ENCODE peak calls at places on chromosome 1, in nine cellular contexts. F is keratinocyte, P is colonic mucosa, T is psoas muscle, Y is AG04450, E is lower lobe of right lung, N is bronchial epithelial cell, R is gastrocnemius medialis, B is kidney. I is an unnamed sample.

GRCh38 chr1:81213279-81213678 is 587.5 kb upstream of the ADGRL2 start:
- DNase-seq in F (no peak), B (no peak), T (no peak), Y (no peak), N (no peak), R (no peak), P (no peak), E (no peak), I (no peak)

GRCh38 chr1:79457825-79458224 is 451.3 kb upstream of the ADGRL4 start:
- DNase-seq in Y (no peak), E (no peak), N (no peak), B (no peak), T (no peak), R (no peak), F (no peak), P (no peak), I (no peak)

GRCh38 chr1:61119085-61119484 is 36.7 kb downstream of the NFIA start:
- DNase-seq in P (no peak), Y (no peak), F (no peak), B (no peak), T (no peak), R (no peak), N (no peak), E (no peak), I (no peak)

GRCh38 chr1:209335090-209335692 is 248.3 kb upstream of the CAMK1G start:
- DNase-seq in T (no peak), F (no peak), P (no peak), E (no peak), R (no peak), N (peak; percentile 37), B (no peak), Y (peak; percentile 4), I (no peak)

GRCh38 chr1:2468041-2468472 is 8.0 kb upstream of the PLCH2 start:
- DNase-seq in Y (peak; percentile 13), B (no peak), P (no peak), N (no peak), R (no peak), E (no peak), F (no peak), T (no peak), I (no peak)

GRCh38 chr1:26574690-26575349 is 45.3 kb downstream of the RPS6KA1 start:
- DNase-seq in T (peak; percentile 39), E (no peak), Y (no peak), R (no peak), N (no peak), P (no peak), B (peak; percentile 55), F (no peak), I (no peak)

GRCh38 chr1:33350611-33351280 is 29.8 kb upstream of the A3GALT2 start:
- DNase-seq in F (no peak), R (no peak), T (no peak), P (no peak), Y (no peak), E (no peak), N (no peak), B (no peak), I (no peak)

GRCh38 chr1:214640431-214641213 is 37.6 kb downstream of the CENPF start:
- DNase-seq in T (no peak), Y (no peak), N (no peak), R (no peak), E (no peak), P (no peak), B (no peak), F (no peak), I (no peak)

GRCh38 chr1:220813013-220813412 is 26.3 kb downstream of the MTARC1 start:
- DNase-seq in F (no peak), R (no peak), N (no peak), P (no peak), T (no peak), E (no peak), Y (no peak), B (no peak), I (no peak)

GRCh38 chr1:187621961-187622360 is 793.2 kb downstream of the PLA2G4A start:
- DNase-seq in P (no peak), Y (no peak), E (no peak), T (no peak), B (no peak), F (no peak), R (no peak), N (peak; percentile 20), I (no peak)

GRCh38 chr1:94036721-94037120 is 84.2 kb downstream of the ABCA4 start:
- DNase-seq in E (no peak), B (no peak), F (no peak), R (no peak), P (no peak), Y (peak; percentile 70), T (no peak), N (no peak), I (no peak)

DNA sequence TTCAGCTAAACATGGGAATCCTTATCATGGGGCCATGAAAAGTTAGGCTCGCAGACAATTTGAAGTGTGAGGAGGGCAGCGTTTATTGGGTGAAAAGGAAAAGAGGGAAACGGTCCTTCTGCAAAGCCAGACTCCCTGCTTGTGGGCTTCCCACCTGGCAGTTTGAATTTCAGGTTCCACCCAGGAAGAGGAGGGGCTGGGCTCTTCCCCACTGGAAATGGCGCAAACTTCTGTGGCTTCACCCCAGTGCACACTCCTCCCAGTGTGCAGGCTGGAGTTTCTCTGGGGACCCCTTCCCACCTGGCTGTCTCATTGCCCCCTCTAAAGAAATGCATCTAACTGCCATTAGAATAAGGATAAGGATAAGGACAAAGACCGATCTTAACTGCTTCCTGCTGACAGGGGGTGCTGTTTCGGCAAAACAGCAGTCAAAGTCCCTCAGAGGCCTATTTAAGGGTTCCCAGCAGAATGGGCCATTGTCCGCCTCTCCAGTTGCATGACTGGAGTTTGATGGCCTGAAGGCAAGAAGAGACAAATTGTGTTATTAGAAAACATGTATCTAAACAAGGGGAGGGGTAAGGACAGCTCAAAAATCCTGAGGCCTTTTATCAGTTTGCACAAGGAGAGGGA is 20.4 kb downstream of the AIM2 start:
- DNase-seq in R (no peak), N (no peak), E (no peak), Y (no peak), B (no peak), T (no peak), P (no peak), F (no peak), I (no peak)
- TF ChIP-seq CTCF in R (no peak), N (peak; percentile 1), E (no peak), Y (no peak), B (no peak), T (no peak), P (no peak), F (no peak), I (peak; percentile 29)

GRCh38 chr1:51414811-51415210 is 84.4 kb upstream of the TTC39A start:
- DNase-seq in R (no peak), E (no peak), P (no peak), N (no peak), F (no peak), B (no peak), Y (no peak), T (no peak), I (no peak)

GRCh38 chr1:51418384-51418959 is 88.1 kb upstream of the TTC39A start:
- DNase-seq in P (no peak), Y (no peak), T (no peak), B (no peak), N (no peak), R (no peak), E (no peak), F (no peak), I (no peak)

GRCh38 chr1:51415963-51416362 is 85.6 kb upstream of the TTC39A start:
- DNase-seq in E (no peak), P (no peak), N (no peak), Y (no peak), T (no peak), F (no peak), B (no peak), R (no peak), I (no peak)

GRCh38 chr1:51417496-51418383 is 87.4 kb upstream of the TTC39A start:
- DNase-seq in P (no peak), E (no peak), N (no peak), R (no peak), B (no peak), Y (no peak), T (no peak), F (no peak), I (no peak)

GRCh38 chr1:51416910-51417309 is 86.5 kb upstream of the TTC39A start:
- DNase-seq in Y (no peak), R (no peak), F (no peak), T (no peak), E (no peak), B (no peak), N (no peak), P (no peak), I (no peak)
- H3K4me3 ChIP-seq in Y (no peak overlapping the region), R (no peak overlapping the region), F (no peak overlapping the region), T (no peak overlapping the region), E (no peak overlapping the region), B (no peak overlapping the region), N (no peak overlapping the region), P (no peak overlapping the region), I (no peak overlapping the region)

GRCh38 chr1:174191255-174191906 is 32.1 kb downstream of the RABGAP1L start:
- DNase-seq in E (no peak), B (no peak), P (no peak), F (peak; percentile 36), T (no peak), N (no peak), Y (peak; percentile 6), R (no peak), I (peak; percentile 78)

GRCh38 chr1:174194451-174194850 is 35.1 kb downstream of the RABGAP1L start:
- DNase-seq in N (no peak), B (no peak), P (no peak), Y (no peak), R (no peak), E (no peak), F (no peak), T (no peak), I (no peak)

GRCh38 chr1:174190800-174191199 is 31.5 kb downstream of the RABGAP1L start:
- DNase-seq in B (no peak), R (no peak), F (no peak), Y (no peak), T (no peak), N (no peak), E (no peak), P (no peak), I (peak; percentile 7)

DNA sequence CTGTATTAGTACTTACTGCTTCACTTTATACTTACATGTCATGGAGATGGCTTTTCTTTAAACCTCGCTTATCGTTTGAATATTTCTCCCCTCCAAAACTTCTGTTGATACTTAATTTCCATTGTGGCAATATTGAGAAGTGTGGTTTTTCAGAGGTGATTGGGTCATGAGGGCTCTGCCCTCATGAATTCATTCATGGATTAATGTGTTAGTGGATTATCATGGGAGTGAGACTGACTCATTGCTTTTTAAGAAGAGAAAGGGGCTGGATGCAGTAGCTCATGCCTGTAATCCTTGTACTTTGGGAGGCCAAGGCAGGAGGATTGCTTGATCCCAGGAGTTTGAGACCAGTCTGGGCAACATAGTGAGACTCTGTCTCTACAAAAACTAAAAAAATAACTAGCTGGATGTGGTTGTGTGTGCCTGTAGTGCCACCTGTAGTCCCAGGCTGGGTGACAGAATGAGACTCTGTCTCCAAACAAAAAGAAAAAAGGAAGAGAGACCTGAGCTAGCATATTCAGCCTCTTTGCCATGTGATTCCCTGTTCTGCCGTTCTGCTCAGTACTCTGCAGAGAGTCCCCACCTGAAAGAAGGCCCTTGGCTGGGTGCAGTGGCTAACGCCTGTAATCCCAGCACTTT is 30.2 kb downstream of the RABGAP1L start:
- DNase-seq in F (no peak), P (no peak), E (no peak), N (no peak), T (no peak), R (no peak), Y (no peak), B (no peak), I (no peak)
- TF ChIP-seq CTCF in F (no peak), P (no peak), E (no peak), N (no peak), T (no peak), R (no peak), Y (no peak), B (peak; percentile 17), I (peak; percentile 11)

GRCh38 chr1:36099681-36100341 is 11.1 kb downstream of the ADPRS start:
- DNase-seq in E (peak; percentile 85), R (peak; percentile 25), B (peak; percentile 87), N (peak; percentile 49), Y (peak; percentile 45), F (no peak), P (peak; percentile 82), T (peak; percentile 79), I (no peak)
- H3K4me3 ChIP-seq in E (no peak overlapping the region), R (no peak overlapping the region), B (no peak overlapping the region), N (no peak overlapping the region), Y (no peak overlapping the region), F (no peak overlapping the region), P (no peak overlapping the region), T (no peak overlapping the region), I (no peak overlapping the region)